ENCODE peak calls at places on chromosomes 13 and 19, in five cellular contexts. X is HCT116, R is H1, D is SK-N-SH, N is K562. L is an unnamed sample.

GRCh38 chr19:42048992-42049391 is 21.0 kb downstream of the GRIK5 start:
- DNase-seq in N (no peak), D (no peak), R (no peak), X (no peak), L (peak; percentile 42)

GRCh38 chr13:90622547-90622946 is 724.9 kb upstream of the MIR17HG start:
- DNase-seq in R (no peak), D (no peak), X (no peak), N (no peak), L (no peak)

GRCh38 chr13:51858433-51859247 is 3.1 kb upstream of the CCDC70 start:
- DNase-seq in N (no peak), D (no peak), R (no peak), X (no peak), L (no peak)

GRCh38 chr19:18233224-18233825 is 7.1 kb upstream of the PDE4C start:
- DNase-seq in N (peak; percentile 92), X (no peak), D (peak; percentile 83), R (peak; percentile 95), L (peak; percentile 78)

GRCh38 chr13:31044658-31045620 is 112.5 kb downstream of the TEX26 start:
- DNase-seq in N (no peak), D (no peak), R (no peak), X (peak; percentile 60), L (no peak)

GRCh38 chr13:86446311-86446710 is 647.1 kb upstream of the SLITRK6 start:
- DNase-seq in D (no peak), R (no peak), X (no peak), N (no peak), L (no peak)

GRCh38 chr19:7773841-7774240 is 10.8 kb downstream of the CLEC4M start:
- DNase-seq in D (no peak), X (no peak), N (no peak), R (no peak), L (no peak)

GRCh38 chr19:50371914-50372475 is 4.3 kb upstream of the NR1H2 start:
- DNase-seq in X (no peak), N (no peak), D (no peak), R (no peak), L (no peak)

GRCh38 chr13:106709509-106709908 is 141.6 kb upstream of the ARGLU1 start:
- DNase-seq in N (no peak), D (no peak), R (no peak), X (no peak), L (no peak)

GRCh38 chr13:110023729-110024645 is 237.6 kb upstream of the IRS2 start:
- DNase-seq in X (no peak), N (no peak), D (no peak), R (no peak), L (no peak)

GRCh38 chr13:46232281-46232680 is 20.6 kb downstream of the LRRC63 start:
- DNase-seq in X (no peak), D (no peak), R (no peak), N (no peak), L (no peak)

GRCh38 chr19:50801107-50801506 is 10.9 kb downstream of the ACP4 start:
- DNase-seq in R (no peak), D (peak; percentile 46), N (no peak), X (no peak), L (no peak)

GRCh38 chr13:22933571-22934181 is 247.1 kb upstream of the SGCG start:
- DNase-seq in D (no peak), R (no peak), N (no peak), X (no peak), L (no peak)

GRCh38 chr13:110520431-110521295 is 40.9 kb downstream of the RAB20 start:
- DNase-seq in D (no peak), X (no peak), R (no peak), N (no peak), L (no peak)

GRCh38 chr13:109790951-109791605 is 4.7 kb upstream of the IRS2 start:
- DNase-seq in X (no peak), N (no peak), R (no peak), D (peak; percentile 69), L (peak; percentile 64)

GRCh38 chr19:52248256-52248655 is 21.1 kb upstream of the ZNF766 start:
- DNase-seq in N (no peak), R (peak; percentile 56), X (peak; percentile 16), D (peak; percentile 34), L (peak; percentile 73)

GRCh38 chr19:52270266-52270885 is 989 bp downstream of the ZNF766 start:
- DNase-seq in D (peak; percentile 64), N (peak; percentile 26), R (peak; percentile 47), X (no peak), L (peak; percentile 11)

GRCh38 chr13:27909378-27909777 is 10.4 kb upstream of the PDX1 start:
- DNase-seq in N (no peak), X (no peak), R (no peak), D (no peak), L (no peak)

GRCh38 chr19:35436477-35437141 is 11.4 kb upstream of the FFAR2 start:
- DNase-seq in D (no peak), R (no peak), N (no peak), X (no peak), L (no peak)

GRCh38 chr13:47188802-47189201 is 291.9 kb upstream of the HTR2A start:
- DNase-seq in R (no peak), N (no peak), D (no peak), X (no peak), L (no peak)

DNA sequence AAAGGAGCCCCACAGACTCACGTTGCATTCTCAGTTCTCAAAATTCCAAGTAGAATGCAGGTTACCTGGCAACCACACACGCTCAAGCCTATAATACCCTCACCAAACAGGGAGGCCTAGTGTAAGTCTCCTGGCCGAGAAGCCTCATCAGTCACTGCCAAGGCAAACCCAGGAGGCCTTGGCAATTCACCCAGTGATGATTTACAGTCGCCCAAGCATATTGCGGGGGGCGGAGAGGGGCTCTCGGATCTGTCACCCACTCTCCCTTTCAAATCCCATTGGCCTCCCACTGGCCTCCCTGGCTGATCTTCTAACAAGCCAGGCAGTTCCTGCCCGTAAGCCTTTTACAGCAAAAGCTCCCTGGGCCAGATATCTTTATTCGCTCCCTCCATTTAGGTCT is 1.1 kb downstream of the AKAP8L start:
- DNase-seq in R (no peak), D (no peak), X (no peak), N (no peak), L (no peak)
- TF ChIP-seq JUND in R (no peak), D (no peak), X (no peak), N (no peak), L (no peak)

GRCh38 chr19:2330632-2331284 is 2.3 kb downstream of the SPPL2B start:
- DNase-seq in R (peak; percentile 54), X (no peak), N (no peak), D (no peak), L (no peak)

GRCh38 chr19:2330255-2330631 is 1.8 kb downstream of the SPPL2B start:
- DNase-seq in D (no peak), R (no peak), X (no peak), N (no peak), L (no peak)

GRCh38 chr19:2329162-2329505 is 650 bp downstream of the SPPL2B start:
- DNase-seq in R (no peak), D (peak; percentile 59), N (peak; percentile 47), X (no peak), L (no peak)

GRCh38 chr19:2328401-2329161 is at the start of the genes LSM7 and SPPL2B:
- DNase-seq in R (peak; percentile 90), D (peak; percentile 100), X (peak; percentile 63), N (peak; percentile 97), L (peak; percentile 94)

GRCh38 chr19:2329528-2329927 is 1.0 kb downstream of the SPPL2B start:
- DNase-seq in R (no peak), N (no peak), D (no peak), X (no peak), L (no peak)
- TF ChIP-seq JUND in R (no peak), N (no peak), D (no peak), X (no peak), L (no peak)

DNA sequence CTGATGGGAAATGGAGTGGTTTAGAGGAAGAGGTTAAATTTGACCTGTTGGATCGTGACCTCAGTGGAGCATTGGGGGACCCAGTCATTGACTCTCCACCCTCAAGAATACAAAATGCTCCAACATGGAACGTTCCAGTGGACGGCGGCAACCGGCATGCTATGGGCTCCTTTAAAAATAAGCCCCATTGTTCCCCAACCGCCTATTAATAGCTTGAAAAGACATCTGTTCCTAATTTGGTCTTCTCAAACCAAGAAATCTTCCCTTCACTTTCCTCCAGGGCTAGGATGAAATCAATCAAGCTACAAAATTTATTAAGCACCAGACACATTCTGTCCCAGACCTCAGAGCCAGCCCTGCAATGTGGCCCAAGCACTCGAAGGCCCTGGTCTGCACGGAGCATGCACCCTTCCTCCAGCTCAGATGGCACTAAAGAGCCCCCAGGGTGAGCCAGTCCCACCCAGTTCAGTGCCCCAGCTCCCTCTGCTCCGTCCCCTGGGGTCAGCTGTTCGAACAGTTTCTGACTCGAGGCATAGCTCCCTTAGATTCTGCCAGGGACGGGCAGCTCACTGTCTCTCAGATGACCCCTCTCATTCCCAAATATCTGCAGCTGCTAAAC is 22.5 kb upstream of the VSTM2B start:
- DNase-seq in D (no peak), N (no peak), X (no peak), R (no peak), L (no peak)
- TF ChIP-seq JUND in D (no peak), N (no peak), X (no peak), R (no peak), L (no peak)

DNA sequence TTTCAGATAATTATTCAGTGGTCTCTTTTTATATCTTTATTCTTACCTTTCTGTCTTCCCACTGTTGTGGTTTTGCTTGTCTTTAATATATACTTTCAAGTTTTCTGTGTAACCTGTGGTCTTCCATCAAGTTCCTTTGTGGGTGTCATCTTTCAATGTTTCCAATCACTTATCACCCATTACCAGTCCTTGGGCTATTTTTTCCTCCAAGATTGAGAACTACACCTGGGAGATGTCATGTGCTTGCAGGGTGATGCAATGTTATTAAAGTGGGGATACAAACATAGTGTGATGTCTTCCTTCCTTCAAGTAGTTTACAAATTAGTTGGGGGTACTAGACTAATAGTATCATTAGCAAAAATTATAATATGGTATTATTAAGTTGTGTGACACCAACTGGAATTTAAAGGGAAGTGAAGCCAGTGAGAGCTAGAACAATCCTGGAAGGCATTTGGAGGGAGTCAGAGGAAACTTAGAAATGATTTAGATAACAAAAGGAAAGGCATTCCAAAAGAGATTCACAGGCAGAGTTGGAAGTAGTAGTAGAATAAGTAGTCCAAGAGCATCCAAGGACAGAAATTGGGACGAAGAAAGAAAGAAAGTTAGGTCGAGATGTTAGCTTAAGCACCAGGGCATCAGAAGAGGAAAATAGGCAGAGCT is 3.4 kb downstream of the FNDC3A start:
- DNase-seq in R (no peak), D (no peak), X (no peak), N (no peak), L (no peak)
- TF ChIP-seq JUND in R (no peak), D (no peak), X (no peak), N (no peak), L (no peak)

GRCh38 chr13:19085876-19086275 is 95.7 kb downstream of the TUBA3C start:
- DNase-seq in R (no peak), X (no peak), N (no peak), D (no peak), L (no peak)
- TF ChIP-seq JUND in R (no peak), X (no peak), N (no peak), D (no peak), L (no peak)

L was measured in T47D.